ENCODE peak calls at places on chromosomes 1 and 21, in five cellular contexts. Z is PC-3, I is hepatocyte, P is cardiac muscle cell, E is left ventricle myocardium inferior. G is an unnamed sample.

GRCh38 chr1:21068937-21069336 is 107.8 kb downstream of the EIF4G3 start:
- DNase-seq in P (no peak), Z (no peak), I (no peak), E (no peak), G (no peak)

GRCh38 chr1:248174521-248174920 is at the start of gene OR2M2:
- DNase-seq in Z (no peak), P (no peak), I (no peak), E (no peak), G (no peak)

GRCh38 chr1:18635070-18635577 is 4.5 kb downstream of the PAX7 start:
- DNase-seq in I (no peak), E (no peak), Z (no peak), P (no peak), G (no peak)

GRCh38 chr1:3679098-3679555 is 26.8 kb downstream of the TP73 start:
- DNase-seq in Z (no peak), E (no peak), I (no peak), P (no peak), G (no peak)

GRCh38 chr1:212670301-212670700 is 29.3 kb downstream of the BATF3 start:
- DNase-seq in I (no peak), Z (no peak), P (no peak), E (no peak), G (no peak)

GRCh38 chr21:25506887-25507286 is 100.4 kb downstream of the MRPL39 start:
- DNase-seq in P (no peak), E (no peak), I (no peak), Z (peak; percentile 85), G (no peak)

GRCh38 chr1:173038875-173039554 is 11.7 kb downstream of the TNFSF18 start:
- DNase-seq in E (no peak), Z (no peak), I (no peak), P (no peak), G (no peak)

GRCh38 chr1:150925080-150925479 is 1.1 kb upstream of the SETDB1 start:
- DNase-seq in P (no peak), Z (peak; percentile 15), E (no peak), I (no peak), G (no peak)

GRCh38 chr1:178976541-178976940 is 49.2 kb upstream of the FAM20B start:
- DNase-seq in P (no peak), I (no peak), Z (no peak), E (no peak), G (no peak)

GRCh38 chr1:37017737-37018136 is 16.6 kb downstream of the GRIK3 start:
- DNase-seq in E (no peak), P (no peak), Z (no peak), I (no peak), G (no peak)

GRCh38 chr1:235156265-235156664 is 4.8 kb downstream of the RBM34 start:
- DNase-seq in Z (no peak), E (no peak), I (no peak), P (no peak), G (no peak)

GRCh38 chr21:21631961-21632360 is 633.8 kb downstream of the NCAM2 start:
- DNase-seq in Z (peak; percentile 31), E (no peak), P (no peak), I (no peak), G (no peak)

GRCh38 chr1:228853191-228853590 is 117.9 kb downstream of the RHOU start:
- DNase-seq in Z (no peak), P (no peak), I (no peak), E (no peak), G (no peak)
- H3K27ac ChIP-seq in Z (no peak overlapping the region), P (no peak overlapping the region), I (peak overlapping the region; percentile 47), E (no peak overlapping the region), G (no peak overlapping the region)

DNA sequence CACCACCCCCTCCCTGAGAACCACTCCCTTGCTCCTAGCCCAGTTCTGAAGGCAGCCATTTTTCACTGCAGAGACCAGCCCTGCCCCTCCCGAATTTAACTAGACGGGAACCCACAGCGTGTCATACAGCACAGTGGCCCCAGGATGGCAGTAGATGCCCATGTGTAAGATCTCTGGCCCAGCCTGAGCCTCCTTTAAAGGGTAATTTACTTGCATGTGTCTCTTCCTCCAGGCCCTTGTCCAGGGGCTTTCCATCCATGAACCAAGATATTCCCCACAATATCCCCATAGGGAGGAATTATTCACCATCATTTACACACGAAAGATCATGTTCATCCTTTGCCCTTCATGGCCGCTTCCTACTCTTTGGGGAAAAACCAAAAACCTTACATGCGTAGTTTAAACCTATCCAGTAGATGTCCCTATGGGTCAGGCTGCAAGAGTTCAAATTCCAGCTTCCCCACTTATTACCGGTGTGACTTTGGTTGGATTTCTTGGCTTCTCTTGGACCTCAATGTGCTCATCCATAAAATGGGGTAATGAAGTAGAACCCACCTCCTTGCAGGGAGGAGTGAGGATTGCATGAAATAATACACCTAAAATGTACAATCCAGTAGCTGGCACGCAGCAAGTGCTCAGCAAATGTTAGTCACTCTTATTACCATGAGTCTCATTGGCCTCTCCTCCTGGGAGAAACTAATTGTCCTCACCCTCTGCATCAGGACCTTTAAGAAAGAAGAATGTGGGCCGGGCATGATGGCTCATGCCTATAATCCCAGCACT is 4.0 kb upstream of the LACTBL1 start:
- DNase-seq in I (peak; percentile 83), P (peak; percentile 87), Z (peak; percentile 89), E (peak; percentile 21), G (no peak)
- H3K27ac ChIP-seq in I (no peak overlapping the region), P (no peak overlapping the region), Z (peak overlapping the region; percentile 3), E (no peak overlapping the region), G (peak overlapping the region; percentile 9)

GRCh38 chr1:115879977-115880376 is 39.1 kb upstream of the NHLH2 start:
- DNase-seq in E (no peak), Z (no peak), P (no peak), I (no peak), G (no peak)

GRCh38 chr1:115880981-115881672 is 40.2 kb upstream of the NHLH2 start:
- DNase-seq in I (no peak), Z (no peak), P (no peak), E (no peak), G (no peak)

GRCh38 chr1:115877511-115877910 is 36.6 kb upstream of the NHLH2 start:
- DNase-seq in P (no peak), Z (no peak), E (no peak), I (no peak), G (peak; percentile 72)

GRCh38 chr1:115888976-115889375 is 48.0 kb upstream of the NHLH2 start:
- DNase-seq in E (no peak), I (peak; percentile 55), Z (no peak), P (no peak), G (no peak)

DNA sequence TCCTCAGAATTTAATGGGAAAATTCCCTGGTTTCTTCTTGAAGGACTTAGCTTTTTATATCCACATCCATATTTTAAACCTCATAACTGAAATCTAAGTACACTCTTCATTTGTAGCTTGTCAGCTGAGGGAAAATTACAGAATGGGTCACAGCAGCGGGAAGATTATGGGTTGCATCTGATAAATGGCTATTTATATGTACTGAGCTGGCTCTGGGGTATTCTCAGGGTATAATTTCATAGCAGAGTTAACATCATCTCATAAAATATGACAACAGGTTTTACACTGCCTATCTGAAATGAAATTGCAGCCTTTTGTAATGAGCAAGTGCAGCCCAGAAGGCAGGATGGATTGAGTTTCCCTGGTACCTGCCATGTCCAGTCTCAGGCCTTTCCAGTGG is 42.3 kb upstream of the NHLH2 start:
- DNase-seq in I (no peak), E (no peak), Z (no peak), P (no peak), G (no peak)
- H3K27ac ChIP-seq in I (no peak overlapping the region), E (no peak overlapping the region), Z (no peak overlapping the region), P (no peak overlapping the region), G (no peak overlapping the region)

GRCh38 chr1:27664291-27664690 is 7.7 kb downstream of the IFI6 start:
- DNase-seq in P (no peak), I (no peak), Z (no peak), E (no peak), G (no peak)
- H3K27ac ChIP-seq in P (no peak overlapping the region), I (no peak overlapping the region), Z (no peak overlapping the region), E (peak overlapping the region; percentile 27), G (no peak overlapping the region)

GRCh38 chr1:89866568-89866967 is 45.7 kb downstream of the LRRC8D start:
- DNase-seq in Z (no peak), P (no peak), E (no peak), I (no peak), G (no peak)

GRCh38 chr1:89870998-89871397 is 50.2 kb downstream of the LRRC8D start:
- DNase-seq in E (no peak), Z (no peak), P (no peak), I (no peak), G (no peak)

GRCh38 chr1:89863165-89863835 is 42.5 kb downstream of the LRRC8D start:
- DNase-seq in E (no peak), Z (no peak), P (no peak), I (no peak), G (no peak)

DNA sequence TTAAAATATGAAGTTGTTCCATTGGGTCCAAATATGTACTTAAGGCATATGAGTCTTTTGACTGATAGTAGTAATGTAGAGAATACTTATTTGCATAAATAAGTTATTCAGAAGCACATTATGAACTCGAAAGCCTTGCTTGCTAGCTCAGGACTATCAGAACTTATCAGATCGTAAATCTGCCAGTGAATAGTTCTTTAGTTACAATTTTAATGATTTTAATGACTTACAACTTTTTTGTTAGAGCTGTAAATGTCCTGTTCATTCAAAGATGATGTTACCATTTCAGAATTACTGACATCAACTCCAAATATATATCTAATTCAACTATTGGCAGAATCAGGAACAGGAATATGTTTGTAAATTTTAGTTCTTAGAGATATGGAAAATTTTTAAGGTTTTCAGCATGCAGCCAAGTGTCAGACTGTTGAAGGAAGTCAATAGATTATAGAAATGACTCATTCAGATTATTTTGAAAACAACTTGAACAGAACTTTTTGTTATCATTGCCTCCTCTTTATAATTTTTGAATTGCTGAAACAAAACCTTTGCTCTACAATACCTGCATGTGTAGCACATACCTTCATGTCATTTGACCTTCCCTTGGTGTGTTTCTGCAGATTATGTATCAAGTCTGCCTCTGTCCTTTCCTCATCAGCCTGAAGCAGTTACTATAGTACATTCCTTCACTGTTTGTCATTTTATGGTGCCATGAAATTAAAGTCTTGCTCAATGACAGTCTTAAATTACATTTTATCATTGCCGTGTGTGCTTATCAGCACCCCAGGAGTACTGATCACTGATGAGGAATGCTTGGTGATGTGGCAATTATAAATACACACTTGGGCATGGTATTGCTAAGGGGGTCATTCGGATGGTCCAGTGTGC is 44.9 kb downstream of the LRRC8D start:
- DNase-seq in E (no peak), Z (peak; percentile 86), I (peak; percentile 49), P (no peak), G (peak; percentile 12)
- H3K27ac ChIP-seq in E (peak overlapping the region; percentile 31), Z (peak overlapping the region; percentile 10), I (peak overlapping the region; percentile 85), P (no peak overlapping the region), G (peak overlapping the region; percentile 14)

GRCh38 chr1:114735479-114735878 is 18.9 kb upstream of the NRAS start:
- DNase-seq in E (no peak), I (no peak), Z (no peak), P (no peak), G (no peak)
- H3K27ac ChIP-seq in E (no peak overlapping the region), I (no peak overlapping the region), Z (no peak overlapping the region), P (no peak overlapping the region), G (no peak overlapping the region)

DNA sequence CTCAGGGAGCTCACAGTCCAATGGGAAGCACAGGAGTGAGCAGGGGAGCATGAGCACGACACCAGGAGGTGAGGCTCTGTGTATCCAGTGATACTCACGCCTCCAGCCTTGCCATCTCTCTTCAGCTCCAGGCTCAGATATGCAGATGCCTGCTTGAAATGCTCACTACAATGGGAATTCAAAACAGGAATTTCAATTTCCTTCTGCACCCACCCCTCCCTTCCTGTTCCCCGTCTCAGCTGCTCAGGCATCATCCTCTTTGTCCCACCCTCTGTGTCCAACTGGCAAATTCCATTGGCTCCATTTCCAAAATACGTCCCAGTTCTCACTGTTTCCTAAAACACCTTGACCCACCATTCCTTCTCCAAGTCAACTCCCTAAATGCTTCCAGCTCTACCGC is 58.9 kb downstream of the FBXO2 start:
- DNase-seq in Z (no peak), I (no peak), E (no peak), P (no peak), G (no peak)
- H3K27ac ChIP-seq in Z (no peak overlapping the region), I (no peak overlapping the region), E (peak overlapping the region; percentile 83), P (no peak overlapping the region), G (no peak overlapping the region)

GRCh38 chr1:159012495-159012894 is 2.8 kb downstream of the IFI16 start:
- DNase-seq in Z (no peak), P (no peak), E (no peak), I (no peak), G (no peak)
- H3K27ac ChIP-seq in Z (no peak overlapping the region), P (no peak overlapping the region), E (peak overlapping the region; percentile 88), I (no peak overlapping the region), G (peak overlapping the region; percentile 94)

G was measured in epithelial cell of prostate.